ENCODE peak calls at places on chromosome 18, in four cellular contexts. O is A549, H is upper lobe of left lung, T is stomach. F is an unnamed sample.
A peak's percentile ranks its signal among the peaks of the same experiment; 100 is the strongest.

GRCh38 chr18:75003089-75003488 is 205.8 kb downstream of the PTGR3 start:
- DNase-seq in O (no peak), H (no peak), T (no peak), F (no peak)

GRCh38 chr18:14086459-14087231 is 45.6 kb downstream of the ZNF519 start:
- DNase-seq in O (peak; percentile 16), H (no peak), T (no peak), F (no peak)

GRCh38 chr18:9108911-9109310 is 6.4 kb downstream of the NDUFV2 start:
- DNase-seq in O (no peak), H (no peak), T (no peak), F (no peak)

GRCh38 chr18:45896452-45896851 is 70.7 kb downstream of the EPG5 start:
- DNase-seq in O (no peak), H (no peak), T (no peak), F (no peak)

GRCh38 chr18:46213295-46213694 is 109.1 kb downstream of the HAUS1 start:
- DNase-seq in O (peak; percentile 14), H (no peak), T (no peak), F (no peak)

GRCh38 chr18:55224086-55224625 is 264.9 kb upstream of the CCDC68 start:
- DNase-seq in O (no peak), H (no peak), T (no peak), F (no peak)

GRCh38 chr18:52903858-52904257 is 563.9 kb downstream of the DCC start:
- DNase-seq in O (peak; percentile 26), H (peak; percentile 48), T (peak; percentile 45), F (peak; percentile 43)

GRCh38 chr18:45702871-45703270 is 21.1 kb upstream of the SLC14A1 start:
- DNase-seq in O (no peak), H (no peak), T (no peak), F (no peak)

GRCh38 chr18:73564073-73564472 is 583.6 kb downstream of the FBXO15 start:
- DNase-seq in O (peak; percentile 64), H (no peak), T (no peak), F (no peak)

GRCh38 chr18:49967171-49967570 is 153.8 kb upstream of the ACAA2 start:
- DNase-seq in O (peak; percentile 10), H (no peak), T (no peak), F (no peak)

GRCh38 chr18:57956495-57956894 is 87.5 kb upstream of the NEDD4L start:
- DNase-seq in O (no peak), H (no peak), T (no peak), F (no peak)

GRCh38 chr18:55319517-55319905 is 268.5 kb downstream of the TCF4 start:
- DNase-seq in O (no peak), H (no peak), T (no peak), F (no peak)

GRCh38 chr18:31101148-31102019 is 837 bp downstream of the DSC2 start:
- DNase-seq in O (peak; percentile 13), H (peak; percentile 83), T (peak; percentile 75), F (peak; percentile 71)

GRCh38 chr18:80119111-80119510 is 10.0 kb downstream of the ADNP2 start:
- DNase-seq in O (no peak), H (no peak), T (no peak), F (no peak)

GRCh38 chr18:24631238-24632025 is 171.0 kb downstream of the HRH4 start:
- DNase-seq in O (no peak), H (no peak), T (no peak), F (no peak)

GRCh38 chr18:79872423-79872822 is 74.7 kb downstream of the KCNG2 start:
- DNase-seq in O (no peak), H (no peak), T (no peak), F (no peak)

GRCh38 chr18:49111191-49111988 is 160.6 kb upstream of the SMAD7 start:
- DNase-seq in O (no peak), H (no peak), T (no peak), F (no peak)

GRCh38 chr18:45845410-45845809 is 19.9 kb downstream of the SIGLEC15 start:
- DNase-seq in O (no peak), H (no peak), T (no peak), F (no peak)

GRCh38 chr18:76056467-76057194 is 438.4 kb downstream of the ZNF516 start:
- DNase-seq in O (no peak), H (peak; percentile 24), T (no peak), F (peak; percentile 7)

GRCh38 chr18:46751882-46752281 is 5.0 kb downstream of the ST8SIA5 start:
- DNase-seq in O (no peak), H (no peak), T (no peak), F (no peak)

GRCh38 chr18:22026889-22027288 is 142.5 kb upstream of the GATA6 start:
- DNase-seq in O (no peak), H (no peak), T (no peak), F (no peak)

GRCh38 chr18:58190842-58191530 is 147.0 kb downstream of the NEDD4L start:
- DNase-seq in O (no peak), H (no peak), T (no peak), F (no peak)

GRCh38 chr18:37314534-37314933 is 251.1 kb downstream of the CELF4 start:
- DNase-seq in O (no peak), H (no peak), T (no peak), F (no peak)

GRCh38 chr18:43484710-43485109 is 207.4 kb upstream of the SYT4 start:
- DNase-seq in O (no peak), H (no peak), T (no peak), F (no peak)

GRCh38 chr18:76208632-76209308 is 286.3 kb downstream of the ZNF516 start:
- DNase-seq in O (no peak), H (no peak), T (no peak), F (no peak)

GRCh38 chr18:44839239-44839666 is 158.6 kb downstream of the SETBP1 start:
- DNase-seq in O (peak; percentile 53), H (peak; percentile 81), T (peak; percentile 74), F (peak; percentile 47)

GRCh38 chr18:12886498-12887126 is 2.6 kb upstream of the PTPN2 start:
- DNase-seq in O (peak; percentile 56), H (no peak), T (no peak), F (no peak)

GRCh38 chr18:62651276-62652031 is 63.9 kb upstream of the PHLPP1 start:
- DNase-seq in O (no peak), H (no peak), T (no peak), F (no peak)
- H3K4me3 ChIP-seq in O (no peak overlapping the region), H (no peak overlapping the region), T (no peak overlapping the region), F (no peak overlapping the region)

GRCh38 chr18:78721281-78721949 is 258.2 kb upstream of the SALL3 start:
- DNase-seq in O (no peak), H (no peak), T (no peak), F (no peak)

GRCh38 chr18:78720456-78721250 is 259.0 kb upstream of the SALL3 start:
- DNase-seq in O (no peak), H (no peak), T (no peak), F (no peak)

GRCh38 chr18:78722959-78723706 is 256.5 kb upstream of the SALL3 start:
- DNase-seq in O (no peak), H (no peak), T (peak; percentile 8), F (no peak)

GRCh38 chr18:78721986-78722385 is 257.6 kb upstream of the SALL3 start:
- DNase-seq in O (no peak), H (no peak), T (no peak), F (peak; percentile 38)

DNA sequence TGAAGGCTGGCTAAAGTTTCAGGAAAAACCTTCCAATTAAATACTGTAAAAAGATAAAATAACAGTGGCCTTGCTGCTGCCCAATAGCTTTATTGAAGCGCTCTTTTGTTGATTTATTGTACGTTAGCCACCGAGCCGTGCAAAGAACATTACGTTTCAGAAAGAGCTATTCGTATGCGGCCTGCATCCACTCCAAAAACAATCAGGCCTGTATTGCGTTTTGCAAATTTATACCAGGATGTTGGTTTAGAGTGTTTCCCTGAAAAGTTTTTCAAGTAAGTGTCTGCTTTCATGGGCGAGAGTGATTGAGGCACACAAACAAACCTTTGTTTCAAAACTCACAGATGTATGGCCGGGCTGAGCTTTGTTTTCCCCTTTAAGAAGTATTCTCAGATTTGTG is 257.2 kb upstream of the SALL3 start:
- DNase-seq in O (no peak), H (no peak), T (no peak), F (peak; percentile 49)
- TF ChIP-seq POLR2A in O (no peak), H (no peak), T (no peak), F (no peak)

GRCh38 chr18:51192026-51192425 is 5.5 kb downstream of the MEX3C start:
- DNase-seq in O (no peak), H (no peak), T (no peak), F (no peak)

GRCh38 chr18:51195602-51196115 is 1.8 kb downstream of the MEX3C start:
- DNase-seq in O (peak; percentile 54), H (peak; percentile 25), T (no peak), F (peak; percentile 35)

GRCh38 chr18:51194604-51195003 is 2.9 kb downstream of the MEX3C start:
- DNase-seq in O (no peak), H (no peak), T (no peak), F (no peak)

GRCh38 chr18:51195086-51195601 is 2.3 kb downstream of the MEX3C start:
- DNase-seq in O (no peak), H (no peak), T (no peak), F (no peak)

GRCh38 chr18:51193621-51194287 is 3.7 kb downstream of the MEX3C start:
- DNase-seq in O (no peak), H (no peak), T (no peak), F (no peak)
- H3K4me3 ChIP-seq in O (peak overlapping the region; percentile 8), H (no peak overlapping the region), T (peak overlapping the region; percentile 93), F (no peak overlapping the region)

DNA sequence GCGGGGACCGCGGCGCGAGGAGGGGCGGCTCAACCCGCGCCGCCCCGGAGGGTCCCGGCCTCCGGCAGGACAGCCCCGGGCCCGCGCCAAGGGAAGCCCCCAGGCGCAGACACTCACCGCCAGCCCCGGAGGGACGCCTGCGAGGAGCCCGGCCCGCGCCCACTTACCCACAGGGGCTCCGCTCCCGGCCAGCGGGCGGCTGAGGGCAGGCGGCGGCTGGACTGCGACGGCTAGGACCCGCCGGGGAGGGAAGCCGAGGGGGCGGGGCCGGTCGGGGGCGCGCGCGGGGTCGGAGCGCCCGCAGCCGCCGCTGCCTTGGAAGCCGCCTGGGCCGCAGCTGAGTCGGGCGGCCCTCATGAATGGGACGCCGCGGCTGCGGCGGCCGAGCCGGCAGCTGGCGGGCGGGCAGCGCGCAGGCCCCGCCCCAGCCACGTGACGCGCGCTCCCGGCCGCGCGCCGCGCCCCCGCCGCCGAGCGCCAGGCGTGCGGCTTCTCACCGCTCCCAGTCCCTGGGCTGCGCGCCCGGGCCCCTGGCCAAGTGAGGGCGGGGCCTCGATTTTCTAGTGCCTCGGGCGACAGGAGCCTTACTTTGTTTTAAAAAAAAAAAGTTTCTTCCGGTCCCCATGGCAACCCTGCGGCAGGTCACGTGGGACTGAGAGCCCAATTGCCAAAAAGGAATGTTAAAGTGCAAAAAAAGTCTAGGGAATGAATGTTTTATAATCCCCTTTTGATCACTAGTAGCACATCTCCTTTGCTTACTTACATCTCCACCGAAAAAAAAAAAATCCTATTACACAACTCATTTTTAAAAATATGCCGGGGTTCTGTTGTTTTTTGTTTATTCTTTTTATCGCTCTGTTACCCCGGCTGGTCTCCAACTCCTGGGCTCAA is at the start of gene LPIN2:
- DNase-seq in O (peak; percentile 92), H (peak; percentile 99), T (peak; percentile 100), F (peak; percentile 99)
- TF ChIP-seq POLR2A in O (no peak), H (peak; percentile 87), T (no peak), F (no peak)

DNA sequence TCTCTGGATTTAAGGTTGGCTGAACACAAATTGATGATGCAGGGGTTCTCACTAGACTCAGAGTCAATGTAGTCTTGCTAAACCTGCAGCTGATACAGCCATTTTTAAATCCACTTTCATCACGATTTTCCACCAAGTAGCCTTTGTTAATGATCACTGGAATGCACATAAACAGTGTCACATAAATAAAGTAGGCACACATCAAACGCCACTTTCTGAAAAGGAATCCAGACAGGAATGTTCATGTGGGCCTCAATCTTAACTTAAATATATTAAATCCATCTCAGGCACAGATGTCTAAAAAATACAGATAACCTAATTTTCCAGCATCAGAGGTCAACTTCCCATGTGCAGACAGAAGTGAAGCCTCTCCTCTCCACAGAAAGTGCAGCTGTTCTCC is 58.3 kb downstream of the LAMA1 start:
- DNase-seq in O (no peak), H (no peak), T (no peak), F (no peak)
- H3K4me3 ChIP-seq in O (no peak overlapping the region), H (no peak overlapping the region), T (no peak overlapping the region), F (no peak overlapping the region)

F was measured in thyroid gland.